ENCODE peak calls at places on chromosomes 1 and 21, in ten cellular contexts. I, D, F, Q, H, P, J, K, Y and L are unnamed samples.
A peak's percentile ranks its signal among the peaks of the same experiment; 100 is the strongest.

GRCh38 chr1:16716691-16717173 is 23.6 kb upstream of the RNU1-4 start:
- DNase-seq in I (no peak), D (no peak), K (no peak), H (no peak), F (no peak), P (peak; percentile 7), Y (no peak), J (no peak), Q (no peak), L (peak; percentile 34)

GRCh38 chr1:204390731-204391466 is 20.7 kb downstream of the PPP1R15B start:
- DNase-seq in D (no peak), Y (no peak), K (no peak), I (no peak), Q (no peak), P (no peak), F (no peak), H (no peak), J (no peak), L (no peak)

GRCh38 chr1:217272385-217272784 is 358.5 kb downstream of the GPATCH2 start:
- DNase-seq in P (no peak), J (no peak), K (no peak), D (no peak), Y (no peak), Q (no peak), F (no peak), I (no peak), H (no peak), L (no peak)

GRCh38 chr1:195806060-195806459 is 802.2 kb downstream of the KCNT2 start:
- DNase-seq in Q (no peak), P (no peak), F (no peak), J (no peak), Y (no peak), K (no peak), H (no peak), D (no peak), I (no peak), L (no peak)

GRCh38 chr21:45700461-45700860 is 56.9 kb downstream of the PCBP3 start:
- DNase-seq in H (no peak), I (no peak), D (no peak), P (no peak), Q (no peak), Y (no peak), J (no peak), K (no peak), F (no peak), L (no peak)

GRCh38 chr1:157040802-157041201 is 4.7 kb downstream of the ARHGEF11 start:
- DNase-seq in Y (no peak), K (no peak), P (no peak), D (no peak), H (no peak), J (no peak), Q (no peak), F (no peak), I (no peak), L (no peak)

GRCh38 chr1:52857443-52857842 is 14.9 kb downstream of the ZYG11A start:
- DNase-seq in D (no peak), K (no peak), Y (no peak), F (no peak), H (no peak), J (no peak), P (no peak), Q (no peak), I (no peak), L (no peak)

GRCh38 chr21:45794040-45794439 is 150.5 kb downstream of the PCBP3 start:
- DNase-seq in Y (no peak), D (no peak), K (peak; percentile 17), Q (no peak), I (no peak), J (no peak), P (no peak), F (no peak), H (no peak), L (no peak)

GRCh38 chr1:165697491-165697880 is 876 bp downstream of the ALDH9A1 start:
- DNase-seq in K (no peak), P (no peak), D (no peak), H (no peak), F (no peak), I (no peak), Q (peak; percentile 13), J (no peak), Y (no peak), L (peak; percentile 12)

GRCh38 chr1:25577151-25577920 is 33.9 kb downstream of the LDLRAP1 start:
- DNase-seq in K (no peak), H (no peak), D (no peak), J (no peak), P (no peak), F (no peak), Q (peak; percentile 25), Y (no peak), I (no peak), L (no peak)

GRCh38 chr1:28885472-28885877 is 28.9 kb upstream of the EPB41 start:
- DNase-seq in K (no peak), F (no peak), I (no peak), P (no peak), H (no peak), Y (no peak), D (no peak), Q (no peak), J (no peak), L (no peak)

GRCh38 chr1:39545531-39545930 is 31.1 kb downstream of the PABPC4 start:
- DNase-seq in I (no peak), D (no peak), F (no peak), P (no peak), K (no peak), J (no peak), Q (no peak), Y (no peak), H (no peak), L (no peak)

GRCh38 chr1:91885716-91886506 is at the start of gene TGFBR3:
- DNase-seq in F (peak; percentile 52), H (peak; percentile 71), P (peak; percentile 88), K (peak; percentile 87), J (peak; percentile 93), Y (peak; percentile 47), Q (peak; percentile 97), D (peak; percentile 80), I (peak; percentile 78), L (peak; percentile 85)

GRCh38 chr1:42266253-42267135 is 68.5 kb downstream of the FOXJ3 start:
- DNase-seq in P (peak; percentile 54), F (no peak), Y (no peak), J (no peak), H (no peak), I (no peak), D (no peak), K (no peak), Q (no peak), L (no peak)

GRCh38 chr21:38788275-38788911 is 17.3 kb upstream of the ETS2 start:
- DNase-seq in H (no peak), Y (no peak), D (no peak), I (no peak), Q (no peak), P (no peak), F (no peak), J (no peak), K (no peak), L (no peak)

GRCh38 chr1:65812065-65812464 is 19.4 kb downstream of the PDE4B start:
- DNase-seq in P (no peak), F (no peak), J (peak; percentile 33), Q (peak; percentile 34), K (peak; percentile 32), I (peak; percentile 12), Y (no peak), D (no peak), H (no peak), L (no peak)

GRCh38 chr1:206933333-206933945 is 11.7 kb upstream of the FCMR start:
- DNase-seq in K (no peak), I (no peak), Y (no peak), P (peak; percentile 79), F (no peak), H (peak; percentile 69), D (no peak), Q (no peak), J (peak; percentile 35), L (peak; percentile 58)